ENCODE peak calls at places on chromosomes 16 and 17, in nine cellular contexts. H, Y, X, V, T, N, E, A and J are unnamed samples.

GRCh38 chr16:24701521-24701951 is 27.9 kb upstream of the TNRC6A start:
- DNase-seq in T (peak), A (no peak), X (no peak), E (no peak), H (no peak), Y (no peak), N (no peak), V (no peak), J (peak)

GRCh38 chr17:17114592-17115225 is 72.5 kb downstream of the MPRIP start:
- DNase-seq in A (no peak), Y (no peak), V (peak), T (no peak), E (no peak), N (no peak), X (no peak), H (no peak), J (no peak)

GRCh38 chr17:7440823-7441174 is 1.5 kb downstream of the FGF11 start:
- DNase-seq in X (no peak), E (peak), H (peak), Y (no peak), V (peak), N (peak), A (peak), T (peak), J (peak)

GRCh38 chr16:23207485-23207884 is 24.9 kb downstream of the SCNN1G start:
- DNase-seq in A (no peak), H (no peak), Y (no peak), N (no peak), X (no peak), E (no peak), T (no peak), V (no peak), J (no peak)

GRCh38 chr17:60971515-60972369 is 294.1 kb downstream of the BCAS3 start:
- DNase-seq in A (peak), V (no peak), Y (peak), H (no peak), N (peak), T (peak), X (no peak), E (peak), J (peak)

GRCh38 chr16:19400709-19401108 is 17.0 kb upstream of the TMC5 start:
- DNase-seq in E (peak), Y (no peak), X (no peak), V (no peak), A (peak), T (no peak), N (no peak), H (no peak), J (no peak)

GRCh38 chr17:49223517-49224197 is 6.9 kb downstream of the PHOSPHO1 start:
- DNase-seq in Y (no peak), E (peak), A (peak), N (no peak), H (peak), T (peak), V (peak), X (no peak), J (peak)

GRCh38 chr17:26818736-26819135 is 475.2 kb upstream of the WSB1 start:
- DNase-seq in H (no peak), E (no peak), T (peak), V (no peak), N (peak), A (no peak), Y (peak), X (no peak), J (peak)

GRCh38 chr16:64412578-64413280 is 709.1 kb downstream of the CDH11 start:
- DNase-seq in N (peak), Y (peak), X (no peak), V (no peak), H (no peak), T (no peak), E (no peak), A (no peak), J (peak)

GRCh38 chr17:49997256-49997735 is 2.3 kb upstream of the DLX3 start:
- DNase-seq in T (no peak), V (no peak), X (no peak), A (no peak), Y (no peak), H (no peak), E (peak), N (no peak), J (peak)

GRCh38 chr17:50106393-50107131 is 11.4 kb downstream of the PDK2 start:
- DNase-seq in Y (no peak), V (no peak), A (no peak), T (no peak), E (no peak), H (no peak), N (no peak), X (no peak), J (no peak)

GRCh38 chr16:48132696-48133095 is 23.1 kb downstream of the ABCC12 start:
- DNase-seq in Y (no peak), E (no peak), H (no peak), V (no peak), X (no peak), T (no peak), A (no peak), N (no peak), J (no peak)

GRCh38 chr16:799111-799947 is 1.2 kb downstream of the GNG13 start:
- DNase-seq in T (no peak), Y (no peak), H (no peak), V (no peak), X (no peak), N (no peak), E (no peak), A (no peak), J (no peak)

GRCh38 chr16:12377497-12377896 is 401.0 kb downstream of the SNX29 start:
- DNase-seq in T (no peak), Y (no peak), X (no peak), E (no peak), H (no peak), V (no peak), N (no peak), A (no peak), J (no peak)

GRCh38 chr16:52581530-52581929 is 34.6 kb upstream of the TOX3 start:
- DNase-seq in N (no peak), X (no peak), T (no peak), A (peak), Y (peak), E (no peak), V (no peak), H (no peak), J (peak)

GRCh38 chr17:35849469-35850348 is 19.0 kb downstream of the HEATR9 start:
- DNase-seq in N (peak), H (no peak), X (peak), V (no peak), A (peak), E (peak), T (peak), Y (peak), J (peak)

GRCh38 chr16:88691924-88692560 is 5.7 kb upstream of the SNAI3 start:
- DNase-seq in V (peak), Y (no peak), A (no peak), E (no peak), X (no peak), T (no peak), N (no peak), H (no peak), J (no peak)

GRCh38 chr17:40086150-40087044 is 14.0 kb downstream of the NR1D1 start:
- DNase-seq in N (no peak), Y (no peak), V (no peak), E (peak), H (peak), T (peak), X (no peak), A (peak), J (peak)

GRCh38 chr17:61738249-61738648 is 125.1 kb downstream of the BRIP1 start:
- DNase-seq in V (no peak), E (no peak), Y (no peak), N (no peak), A (no peak), T (no peak), X (no peak), H (no peak), J (no peak)

GRCh38 chr17:71902931-71903506 is 217.8 kb upstream of the SOX9 start:
- DNase-seq in E (no peak), A (no peak), H (no peak), Y (no peak), X (no peak), T (peak), N (no peak), V (no peak), J (peak)

GRCh38 chr16:75301804-75302203 is 50.4 kb upstream of the BCAR1 start:
- DNase-seq in H (no peak), V (no peak), N (no peak), E (no peak), A (no peak), Y (no peak), T (no peak), X (no peak), J (no peak)

GRCh38 chr17:63191610-63192009 is 225.6 kb downstream of the TANC2 start:
- DNase-seq in E (no peak), A (no peak), H (peak), V (peak), X (no peak), N (no peak), Y (no peak), T (no peak), J (no peak)

GRCh38 chr17:49659983-49660382 is 17.9 kb downstream of the SPOP start:
- DNase-seq in X (no peak), E (no peak), V (no peak), A (no peak), H (no peak), N (no peak), T (no peak), Y (no peak), J (no peak)

GRCh38 chr17:68197997-68198930 is 49.6 kb upstream of the AMZ2 start:
- DNase-seq in H (no peak), Y (no peak), N (no peak), X (no peak), E (peak), A (peak), V (no peak), T (no peak), J (no peak)

GRCh38 chr16:71648921-71649320 is 22.9 kb downstream of the MARVELD3 start:
- DNase-seq in H (no peak), E (no peak), T (peak), V (no peak), X (no peak), A (peak), N (no peak), Y (no peak), J (peak)

GRCh38 chr17:6269474-6269873 is 165.4 kb downstream of the AIPL1 start:
- DNase-seq in N (peak), X (no peak), E (peak), V (no peak), H (peak), Y (no peak), A (peak), T (peak), J (peak)

GRCh38 chr17:32191306-32191705 is 49.0 kb downstream of the RHOT1 start:
- DNase-seq in A (no peak), X (no peak), V (no peak), E (no peak), N (no peak), T (peak), H (no peak), Y (no peak), J (no peak)
- TF ChIP-seq CTCF in A (no peak), X (no peak), V (no peak), E (no peak), N (no peak), T (no peak), H (no peak), Y (no peak), J (no peak)

DNA sequence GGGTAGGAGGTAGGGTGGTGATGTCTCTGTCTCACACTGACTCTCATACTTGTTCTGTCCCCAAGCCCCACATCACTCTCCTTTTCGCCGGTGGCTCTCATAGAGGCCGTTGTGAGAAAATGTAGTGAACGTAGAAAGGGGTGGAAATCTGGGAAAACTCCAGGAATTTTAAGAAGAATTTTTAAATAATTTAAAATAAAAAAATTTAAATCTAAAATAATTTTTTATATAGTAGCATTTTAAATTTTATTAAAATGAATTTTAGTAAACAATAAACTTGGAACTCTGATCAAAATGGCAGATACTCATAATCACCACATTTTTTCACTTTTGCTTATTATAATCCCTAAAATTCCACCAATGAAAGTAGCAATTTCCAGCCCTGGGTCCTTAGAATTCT is 473.6 kb upstream of the ZFHX3 start:
- DNase-seq in Y (no peak), A (no peak), X (no peak), H (no peak), E (no peak), V (no peak), T (no peak), N (no peak), J (no peak)
- TF ChIP-seq CTCF in Y (no peak), A (no peak), X (no peak), H (no peak), E (no peak), V (no peak), T (no peak), N (no peak), J (no peak)

DNA sequence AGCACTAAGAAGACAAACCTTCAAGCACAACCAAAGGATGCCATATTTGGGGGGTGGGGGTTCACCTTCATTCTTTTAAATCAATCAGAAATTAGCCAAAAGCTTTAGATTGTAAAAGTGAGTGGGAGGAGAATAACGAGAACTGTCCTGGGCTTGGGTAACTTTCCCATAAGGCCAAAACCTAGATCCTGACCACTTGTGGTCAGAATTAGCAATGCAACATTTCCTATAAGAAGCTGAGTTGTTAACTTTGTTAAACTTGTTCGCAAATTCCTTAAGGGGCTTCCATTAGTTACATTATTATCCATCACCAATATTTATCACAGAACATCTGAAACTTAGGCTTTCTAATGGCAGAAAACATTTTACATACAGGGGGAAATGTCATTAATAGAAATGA is 25.1 kb downstream of the STAT5B start:
- DNase-seq in T (peak), N (no peak), V (no peak), X (no peak), A (no peak), E (no peak), H (no peak), Y (no peak), J (peak)
- TF ChIP-seq CTCF in T (peak), N (no peak), V (no peak), X (no peak), A (peak), E (peak), H (peak), Y (peak), J (peak)

GRCh38 chr17:28842282-28843012 is at the start of gene FAM222B:
- DNase-seq in H (peak), Y (no peak), T (peak), V (peak), E (peak), A (peak), X (no peak), N (peak), J (peak)
- TF ChIP-seq CTCF in H (no peak), Y (no peak), T (no peak), V (no peak), E (no peak), A (no peak), X (no peak), N (no peak), J (no peak)

GRCh38 chr17:75878174-75878998 is at the start of gene TRIM47:
- DNase-seq in A (peak), X (no peak), N (peak), H (peak), T (peak), E (peak), V (peak), Y (no peak), J (peak)
- TF ChIP-seq CTCF in A (peak), X (no peak), N (no peak), H (no peak), T (peak), E (peak), V (no peak), Y (no peak), J (no peak)